ENCODE peak calls at places on chromosomes 11 and 22, in five cellular contexts. Y is PC-3; M is activated CD4-positive, alpha-beta T cell treated with anti-CD3 and anti-CD28 coated beads for 24 hours; P is Daoy; R is anterior cingulate cortex. E is an unnamed sample.

GRCh38 chr11:111469200-111469599 is 43.0 kb downstream of the BTG4 start:
- DNase-seq in Y (no peak), M (no peak), P (no peak), R (no peak), E (no peak)

GRCh38 chr11:8989411-8989810 is 14.4 kb downstream of the NRIP3 start:
- DNase-seq in Y (peak), M (no peak), P (peak), R (no peak), E (no peak)

GRCh38 chr11:114440121-114440860 is 1.0 kb downstream of the REXO2 start:
- DNase-seq in Y (peak), M (no peak), P (no peak), R (no peak), E (no peak)

GRCh38 chr22:20140107-20140445 is 8.5 kb downstream of the ZDHHC8 start:
- DNase-seq in Y (no peak), M (no peak), P (no peak), R (no peak), E (no peak)

GRCh38 chr11:61718046-61718531 is 34.3 kb upstream of the MYRF start:
- DNase-seq in Y (no peak), M (no peak), P (no peak), R (no peak), E (no peak)

GRCh38 chr22:46293591-46294260 is 2.9 kb upstream of the GTSE1 start:
- DNase-seq in Y (no peak), M (no peak), P (no peak), R (peak), E (peak)

GRCh38 chr11:107851704-107852315 is 6.8 kb downstream of the SLC35F2 start:
- DNase-seq in Y (no peak), M (no peak), P (no peak), R (no peak), E (no peak)

GRCh38 chr11:28969832-28970231 is 861.6 kb downstream of the METTL15 start:
- DNase-seq in Y (no peak), M (no peak), P (no peak), R (no peak), E (no peak)

GRCh38 chr22:21622624-21623401 is 7.0 kb downstream of the YDJC start:
- DNase-seq in Y (no peak), M (no peak), P (no peak), R (no peak), E (no peak)